ENCODE peak calls at places on chromosomes 6 and 20, in six cellular contexts. J is activated CD4-positive, alpha-beta T cell treated with anti-CD3 and anti-CD28 coated beads, Interleukin-2, amount 50 U/mL, for 48 hours; O is heart left ventricle; D is aorta; N is Ammon's horn; V is myocyte. B is an unnamed sample.

GRCh38 chr6:46218457-46218856 is 47.7 kb upstream of the ENPP5 start:
- DNase-seq in J (no peak), O (no peak), D (no peak), N (no peak), V (no peak), B (no peak)

GRCh38 chr20:53148764-53149163 is 176.6 kb downstream of the TSHZ2 start:
- DNase-seq in J (no peak), O (no peak), D (no peak), N (no peak), V (no peak), B (no peak)

GRCh38 chr6:134093007-134093573 is 40.7 kb upstream of the SLC2A12 start:
- DNase-seq in J (no peak), O (no peak), D (no peak), N (no peak), V (no peak), B (no peak)

GRCh38 chr6:61977951-61978350 is 308.1 kb downstream of the KHDRBS2 start:
- DNase-seq in J (no peak), O (no peak), D (no peak), N (no peak), V (no peak), B (no peak)

GRCh38 chr20:54267510-54268003 is 59.7 kb downstream of the PFDN4 start:
- DNase-seq in J (no peak), O (no peak), D (peak), N (no peak), V (peak), B (no peak)

GRCh38 chr6:43491750-43492661 is 14.6 kb downstream of the TJAP1 start:
- DNase-seq in J (no peak), O (peak), D (peak), N (peak), V (peak), B (no peak)

GRCh38 chr20:13286600-13286999 is 65.5 kb downstream of the ISM1 start:
- DNase-seq in J (no peak), O (no peak), D (no peak), N (no peak), V (no peak), B (no peak)

GRCh38 chr6:47161176-47161687 is 119.1 kb upstream of the ADGRF1 start:
- DNase-seq in J (no peak), O (no peak), D (no peak), N (peak), V (peak), B (no peak)

GRCh38 chr6:148969679-148970078 is 222.8 kb downstream of the UST start:
- DNase-seq in J (no peak), O (peak), D (no peak), N (no peak), V (peak), B (no peak)

GRCh38 chr6:110325197-110325596 is 33.0 kb downstream of the METTL24 start:
- DNase-seq in J (no peak), O (no peak), D (no peak), N (peak), V (peak), B (no peak)

GRCh38 chr6:16953905-16954304 is 147.9 kb upstream of the STMND1 start:
- DNase-seq in J (no peak), O (no peak), D (no peak), N (no peak), V (no peak), B (no peak)

GRCh38 chr6:170185175-170185970 is 105.5 kb downstream of the DLL1 start:
- DNase-seq in J (no peak), O (no peak), D (no peak), N (no peak), V (no peak), B (no peak)

GRCh38 chr20:45419188-45420091 is 3.5 kb downstream of the PIGT start:
- DNase-seq in J (peak), O (peak), D (peak), N (peak), V (peak), B (no peak)

GRCh38 chr6:134287863-134288537 is 29.9 kb downstream of the SGK1 start:
- DNase-seq in J (no peak), O (no peak), D (no peak), N (no peak), V (no peak), B (no peak)

GRCh38 chr6:159788276-159788675 is 1.1 kb downstream of the TCP1 start:
- DNase-seq in J (peak), O (no peak), D (no peak), N (no peak), V (no peak), B (no peak)

GRCh38 chr20:3071610-3072529 is at the start of gene OXT:
- DNase-seq in J (peak), O (peak), D (no peak), N (no peak), V (no peak), B (peak)

GRCh38 chr20:13009682-13010406 is 1.1 kb downstream of the SPTLC3 start:
- DNase-seq in J (no peak), O (no peak), D (peak), N (peak), V (peak), B (no peak)

GRCh38 chr6:6665505-6665904 is 77.0 kb downstream of the LY86 start:
- DNase-seq in J (no peak), O (no peak), D (no peak), N (no peak), V (no peak), B (no peak)